ENCODE peak calls at places on chromosomes 1 and 21, in ten cellular contexts. W is bronchial epithelial cell, G is choroid plexus epithelial cell, D is cardiac muscle cell, P is astrocyte, Y is astrocyte of the spinal cord, J is prostate gland, F is fibroblast of lung, K is fibroblast of the aortic adventitia, B is psoas muscle. H is an unnamed sample.
A peak's percentile ranks its signal among the peaks of the same experiment; 100 is the strongest.

GRCh38 chr1:172928412-172928811 is 122.3 kb downstream of the TNFSF18 start:
- DNase-seq in P (peak; percentile 92), B (no peak), K (peak; percentile 84), Y (peak; percentile 76), D (no peak), J (no peak), G (peak; percentile 85), W (peak; percentile 92), F (peak; percentile 91), H (no peak)

GRCh38 chr1:222777977-222778376 is 36.9 kb upstream of the DISP1 start:
- DNase-seq in G (peak; percentile 57), Y (no peak), B (no peak), F (no peak), K (peak; percentile 79), J (no peak), D (peak; percentile 84), P (no peak), W (peak; percentile 98), H (no peak)

GRCh38 chr1:203592156-203592555 is 34.5 kb upstream of the ATP2B4 start:
- DNase-seq in B (no peak), G (peak; percentile 34), Y (no peak), J (no peak), D (peak; percentile 27), P (peak; percentile 30), F (peak; percentile 59), W (no peak), K (no peak), H (no peak)

GRCh38 chr1:53260631-53261247 is 22.4 kb upstream of the MAGOH start:
- DNase-seq in G (no peak), D (no peak), W (no peak), J (no peak), F (no peak), B (no peak), Y (no peak), P (no peak), K (no peak), H (no peak)

GRCh38 chr1:196152086-196152485 is 456.2 kb downstream of the KCNT2 start:
- DNase-seq in J (no peak), K (peak; percentile 15), W (peak; percentile 13), Y (no peak), B (no peak), F (no peak), P (no peak), G (peak; percentile 53), D (no peak), H (no peak)

GRCh38 chr1:1041092-1041503 is 21.2 kb downstream of the AGRN start:
- DNase-seq in P (no peak), Y (no peak), W (no peak), K (no peak), J (no peak), D (no peak), B (no peak), F (no peak), G (no peak), H (no peak)

GRCh38 chr1:160547371-160547901 is 24.4 kb upstream of the SLAMF6 start:
- DNase-seq in W (no peak), B (no peak), P (no peak), J (no peak), F (no peak), K (no peak), D (no peak), Y (no peak), G (no peak), H (no peak)

GRCh38 chr21:36060159-36060921 is at the start of gene SETD4:
- DNase-seq in D (peak; percentile 95), F (peak; percentile 92), G (peak; percentile 96), W (peak; percentile 87), P (peak; percentile 87), K (peak; percentile 95), B (peak; percentile 94), J (peak; percentile 80), Y (peak; percentile 93), H (peak; percentile 97)

GRCh38 chr1:65535981-65536380 is 115.5 kb downstream of the LEPR start:
- DNase-seq in K (no peak), F (no peak), G (no peak), D (no peak), Y (no peak), J (no peak), P (no peak), B (no peak), W (no peak), H (no peak)

GRCh38 chr1:233355841-233356704 is 28.5 kb downstream of the MAP3K21 start:
- DNase-seq in F (no peak), P (no peak), K (no peak), Y (no peak), J (no peak), W (no peak), G (no peak), B (no peak), D (peak; percentile 7), H (no peak)

GRCh38 chr1:165235777-165236285 is 120.7 kb downstream of the LMX1A start:
- DNase-seq in Y (no peak), B (peak; percentile 16), D (peak; percentile 4), K (no peak), W (no peak), P (no peak), F (no peak), J (no peak), G (no peak), H (peak; percentile 12)

GRCh38 chr1:86104606-86105532 is 51.7 kb downstream of the COL24A1 start:
- DNase-seq in W (peak; percentile 66), Y (no peak), G (no peak), D (no peak), K (no peak), P (no peak), J (peak; percentile 83), F (no peak), B (no peak), H (no peak)

GRCh38 chr1:157124855-157125254 is 13.3 kb downstream of the ETV3 start:
- DNase-seq in J (no peak), F (no peak), Y (no peak), K (no peak), B (no peak), W (no peak), P (no peak), D (no peak), G (no peak), H (no peak)
- TF ChIP-seq CTCF in J (no peak), F (no peak), Y (no peak), K (no peak), B (no peak), W (peak; percentile 32), P (no peak), D (no peak), G (peak; percentile 25), H (no peak)

DNA sequence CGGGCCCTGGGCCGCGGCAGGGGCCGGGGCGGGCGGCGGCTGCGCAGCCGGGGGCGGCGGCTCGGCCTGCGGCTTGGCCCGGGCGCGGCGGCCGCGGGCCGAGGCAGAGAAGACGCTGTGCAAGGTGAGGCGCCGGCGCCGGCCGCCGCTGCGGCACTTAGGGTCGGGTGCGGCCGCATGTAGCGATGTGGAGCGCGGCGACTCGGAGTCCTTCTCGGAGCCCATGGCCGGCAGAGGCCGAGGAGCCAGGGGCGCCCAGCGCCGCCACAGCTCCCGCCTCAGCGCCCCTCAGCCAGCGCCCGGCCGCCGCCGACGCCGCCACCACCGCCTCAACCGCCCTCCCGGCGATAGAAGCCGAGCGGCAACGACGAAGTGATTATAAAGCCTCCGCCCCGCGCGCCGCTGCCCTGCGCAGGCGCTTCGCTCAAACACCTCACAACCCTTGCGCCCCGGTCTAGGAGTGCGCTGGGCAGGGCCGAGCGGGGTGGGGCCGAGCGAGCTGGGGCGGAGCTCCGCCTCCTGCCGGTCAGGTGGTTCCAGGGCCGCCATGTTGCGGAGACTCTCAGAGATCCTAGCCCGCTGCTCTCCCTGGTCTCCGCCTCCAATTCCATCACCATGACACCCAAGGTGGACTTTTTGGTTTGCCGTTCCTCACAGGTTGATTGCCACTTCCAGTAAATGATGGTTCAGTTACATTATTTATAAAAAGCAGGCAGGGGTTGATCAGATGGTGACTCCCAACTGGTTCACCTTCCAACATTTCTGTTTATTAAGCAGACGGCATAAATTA is at the start of gene RNF19B:
- DNase-seq in F (peak; percentile 91), Y (peak; percentile 95), W (peak; percentile 86), B (peak; percentile 95), P (peak; percentile 80), J (peak; percentile 96), K (peak; percentile 89), G (peak; percentile 95), D (peak; percentile 96), H (peak; percentile 97)
- TF ChIP-seq CTCF in F (no peak), Y (no peak), W (no peak), B (no peak), P (no peak), J (peak; percentile 65), K (no peak), G (no peak), D (no peak), H (no peak)

GRCh38 chr1:169072945-169073725 is 33.4 kb upstream of the ATP1B1 start:
- DNase-seq in B (no peak), Y (no peak), W (no peak), K (no peak), G (no peak), J (no peak), D (no peak), P (no peak), F (no peak), H (no peak)

GRCh38 chr1:169070547-169070946 is 35.9 kb upstream of the ATP1B1 start:
- DNase-seq in J (no peak), Y (no peak), B (no peak), P (no peak), F (no peak), W (no peak), D (no peak), K (peak; percentile 33), G (no peak), H (no peak)

DNA sequence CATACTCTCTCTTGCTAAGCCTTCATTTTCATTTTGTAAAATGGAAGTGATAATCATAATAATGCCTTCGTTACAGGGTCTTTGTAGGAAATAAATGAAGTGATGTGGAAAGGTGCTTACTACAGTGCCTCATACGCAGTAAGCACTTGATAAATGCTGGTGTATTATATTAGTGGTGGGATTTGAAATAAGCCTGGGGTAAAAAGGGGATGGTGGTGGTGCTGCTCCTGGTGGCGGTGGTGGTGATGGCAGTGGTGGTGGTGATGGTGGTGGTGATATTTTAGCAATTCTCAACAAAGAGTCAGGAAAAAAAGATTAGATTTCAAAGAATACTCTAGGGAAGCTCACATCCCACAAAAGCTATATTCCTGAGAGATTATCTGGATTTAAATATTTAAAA is 35.5 kb upstream of the ATP1B1 start:
- DNase-seq in K (no peak), Y (no peak), B (no peak), J (no peak), F (no peak), G (no peak), P (no peak), D (no peak), W (no peak), H (no peak)
- TF ChIP-seq CTCF in K (peak; percentile 16), Y (no peak), B (no peak), J (no peak), F (no peak), G (no peak), P (no peak), D (no peak), W (no peak), H (no peak)

GRCh38 chr1:105891308-105891707 is 1165.2 kb upstream of the PRMT6 start:
- DNase-seq in J (no peak), Y (no peak), F (no peak), D (no peak), K (no peak), B (no peak), G (no peak), W (no peak), P (no peak), H (no peak)

DNA sequence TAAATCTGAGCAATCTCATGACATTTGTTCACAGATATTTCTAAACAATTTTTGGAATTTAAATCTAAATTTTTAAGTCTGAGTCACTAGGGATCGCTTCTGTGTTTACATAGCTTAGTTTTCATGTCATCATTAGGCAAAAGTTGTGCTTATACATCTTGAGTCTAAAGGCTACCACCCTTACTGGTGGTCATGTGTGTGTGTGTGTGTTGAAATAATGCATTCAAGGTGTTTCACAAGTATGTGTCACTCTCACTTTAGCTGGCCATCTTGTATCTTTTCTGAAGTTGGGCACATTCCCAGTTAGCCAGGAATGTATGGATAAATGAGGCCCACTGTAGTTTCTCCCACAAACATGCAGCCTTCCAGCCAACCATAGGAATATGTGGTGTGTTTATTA is 1162.5 kb upstream of the PRMT6 start:
- DNase-seq in Y (no peak), D (no peak), K (no peak), P (peak; percentile 0), W (peak; percentile 49), J (no peak), B (no peak), F (no peak), G (peak; percentile 41), H (no peak)
- TF ChIP-seq CTCF in Y (no peak), D (no peak), K (no peak), P (no peak), W (no peak), J (no peak), B (no peak), F (no peak), G (no peak), H (no peak)